ENCODE peak calls at places on chromosomes 5 and 9, in four cellular contexts. Z, X, O and E are unnamed samples.

GRCh38 chr5:150411245-150411979 is 1.3 kb downstream of the CD74 start:
- DNase-seq in Z (peak), X (no peak), O (peak), E (peak)

GRCh38 chr5:83567741-83568530 is 96.4 kb downstream of the VCAN start:
- DNase-seq in Z (no peak), X (no peak), O (no peak), E (no peak)

GRCh38 chr9:13354733-13355132 is 75.2 kb upstream of the MPDZ start:
- DNase-seq in Z (no peak), X (no peak), O (no peak), E (no peak)

GRCh38 chr9:137741330-137741729 is 122.5 kb downstream of the EHMT1 start:
- DNase-seq in Z (no peak), X (no peak), O (no peak), E (no peak)

GRCh38 chr9:129561594-129562281 is 59.2 kb downstream of the C9orf50 start:
- DNase-seq in Z (peak), X (no peak), O (no peak), E (no peak)

GRCh38 chr5:124659798-124660197 is 86.6 kb downstream of the ZNF608 start:
- DNase-seq in Z (peak), X (no peak), O (no peak), E (no peak)

GRCh38 chr5:124746916-124747769 is 704 bp upstream of the ZNF608 start:
- DNase-seq in Z (peak), X (peak), O (peak), E (peak)

GRCh38 chr9:2923810-2924768 is 80.2 kb upstream of the PUM3 start:
- DNase-seq in Z (peak), X (no peak), O (peak), E (peak)

GRCh38 chr5:880816-881550 is 11.6 kb downstream of the BRD9 start:
- DNase-seq in Z (no peak), X (no peak), O (no peak), E (no peak)

GRCh38 chr5:62593331-62593730 is 14.7 kb downstream of the LRRC70 start:
- DNase-seq in Z (no peak), X (no peak), O (no peak), E (no peak)

GRCh38 chr5:123134653-123135181 is 45.7 kb downstream of the PRDM6 start:
- DNase-seq in Z (no peak), X (no peak), O (no peak), E (no peak)

GRCh38 chr5:91469517-91470165 is 86.5 kb upstream of the ARRDC3 start:
- DNase-seq in Z (no peak), X (no peak), O (no peak), E (no peak)

GRCh38 chr5:155952486-155953105 is 374.4 kb upstream of the SGCD start:
- DNase-seq in Z (no peak), X (no peak), O (no peak), E (no peak)